ENCODE peak calls at places on chromosomes 5 and 9, in ten cellular contexts. B, I, E, C, P, S, L, M, H and V are unnamed samples. For H3K27me3, the result is how much of the 10 kb centered on the place peaks cover.

GRCh38 chr9:93954436-93955355 is at the start of gene BARX1:
- ATAC-seq in B (no peak), I (no peak), E (no peak), C (no peak), P (no peak), S (no peak), L (no peak), M (no peak), H (no peak), V (peak)

GRCh38 chr9:70569070-70569772 is 154.8 kb upstream of the KLF9 start:
- ATAC-seq in B (no peak), I (no peak), E (no peak), C (peak), P (no peak), S (peak), L (no peak), M (no peak), H (no peak), V (no peak)

GRCh38 chr5:10453564-10453963 is 11.9 kb downstream of the ROPN1L start:
- ATAC-seq in B (peak), I (peak), E (no peak), C (peak), P (no peak), S (peak), L (no peak), M (no peak), H (no peak), V (no peak)

GRCh38 chr9:98351370-98351769 is 95.9 kb upstream of the TBC1D2 start:
- ATAC-seq in B (no peak), I (no peak), E (no peak), C (no peak), P (no peak), S (no peak), L (no peak), M (no peak), H (no peak), V (no peak)

GRCh38 chr9:30519756-30520155 is 1864.7 kb upstream of the ACO1 start:
- ATAC-seq in B (no peak), I (no peak), E (no peak), C (no peak), P (no peak), S (no peak), L (no peak), M (no peak), H (no peak), V (no peak)

GRCh38 chr5:55636711-55637110 is 75.4 kb downstream of the SLC38A9 start:
- ATAC-seq in B (no peak), I (peak), E (peak), C (peak), P (peak), S (peak), L (no peak), M (no peak), H (peak), V (peak)

GRCh38 chr5:146338774-146339714 is at the start of gene POU4F3:
- ATAC-seq in B (no peak), I (no peak), E (no peak), C (no peak), P (no peak), S (no peak), L (no peak), M (no peak), H (no peak), V (no peak)

GRCh38 chr9:135671591-135672041 is 8.5 kb downstream of the LCN9 start:
- ATAC-seq in B (peak), I (no peak), E (peak), C (no peak), P (no peak), S (no peak), L (peak), M (no peak), H (no peak), V (no peak)

GRCh38 chr5:125295405-125295872 is 549.0 kb upstream of the ZNF608 start:
- ATAC-seq in B (no peak), I (no peak), E (no peak), C (no peak), P (no peak), S (no peak), L (no peak), M (no peak), H (no peak), V (no peak)

GRCh38 chr9:97473717-97474116 is 27.7 kb upstream of the TMOD1 start:
- ATAC-seq in B (no peak), I (no peak), E (no peak), C (no peak), P (no peak), S (no peak), L (no peak), M (no peak), H (peak), V (no peak)

GRCh38 chr5:151224372-151224771 is 480 bp upstream of the CCDC69 start:
- ATAC-seq in B (no peak), I (no peak), E (no peak), C (no peak), P (no peak), S (no peak), L (no peak), M (peak), H (no peak), V (no peak)

GRCh38 chr5:95725071-95725820 is 5.9 kb upstream of the RHOBTB3 start:
- ATAC-seq in B (no peak), I (no peak), E (no peak), C (no peak), P (no peak), S (no peak), L (peak), M (no peak), H (no peak), V (no peak)

GRCh38 chr9:759983-760715 is 81.3 kb upstream of the DMRT1 start:
- ATAC-seq in B (no peak), I (no peak), E (no peak), C (no peak), P (no peak), S (no peak), L (no peak), M (no peak), H (no peak), V (no peak)

GRCh38 chr9:84393266-84393905 is 52.8 kb upstream of the SLC28A3 start:
- ATAC-seq in B (peak), I (no peak), E (no peak), C (peak), P (no peak), S (no peak), L (peak), M (no peak), H (peak), V (no peak)

GRCh38 chr5:34487202-34487879 is 168.8 kb upstream of the RAI14 start:
- ATAC-seq in B (no peak), I (peak), E (peak), C (peak), P (peak), S (peak), L (no peak), M (no peak), H (peak), V (peak)

GRCh38 chr5:75108515-75108914 is 56.2 kb upstream of the GCNT4 start:
- ATAC-seq in B (no peak), I (no peak), E (no peak), C (no peak), P (no peak), S (no peak), L (no peak), M (no peak), H (no peak), V (no peak)

GRCh38 chr9:132162764-132163456 is 1.1 kb downstream of the NTNG2 start:
- ATAC-seq in B (no peak), I (no peak), E (peak), C (peak), P (no peak), S (no peak), L (no peak), M (no peak), H (no peak), V (no peak)

GRCh38 chr9:75467141-75467540 is 378.8 kb downstream of the OSTF1 start:
- ATAC-seq in B (no peak), I (no peak), E (no peak), C (peak), P (no peak), S (no peak), L (no peak), M (no peak), H (peak), V (peak)

GRCh38 chr5:77186990-77187389 is 23.5 kb upstream of the PDE8B start:
- ATAC-seq in B (no peak), I (peak), E (peak), C (no peak), P (peak), S (no peak), L (no peak), M (no peak), H (no peak), V (no peak)

GRCh38 chr9:99431103-99431502 is 209.0 kb downstream of the SEC61B start:
- ATAC-seq in B (no peak), I (no peak), E (no peak), C (no peak), P (no peak), S (no peak), L (no peak), M (no peak), H (no peak), V (no peak)

GRCh38 chr5:14783689-14784088 is 87.9 kb downstream of the ANKH start:
- ATAC-seq in B (no peak), I (no peak), E (no peak), C (no peak), P (no peak), S (no peak), L (no peak), M (peak), H (no peak), V (no peak)

GRCh38 chr9:123369296-123369695 is 13.3 kb downstream of the CRB2 start:
- ATAC-seq in B (no peak), I (no peak), E (no peak), C (no peak), P (no peak), S (no peak), L (no peak), M (no peak), H (no peak), V (no peak)

GRCh38 chr5:110055301-110055700 is 365.6 kb downstream of the MAN2A1 start:
- ATAC-seq in B (no peak), I (no peak), E (no peak), C (no peak), P (no peak), S (no peak), L (no peak), M (no peak), H (no peak), V (no peak)

GRCh38 chr5:126403871-126404270 is 19.3 kb upstream of the GRAMD2B start:
- ATAC-seq in B (no peak), I (no peak), E (no peak), C (no peak), P (no peak), S (peak), L (no peak), M (no peak), H (no peak), V (no peak)

GRCh38 chr9:69086769-69087168 is 51.2 kb downstream of the FXN start:
- ATAC-seq in B (no peak), I (peak), E (peak), C (no peak), P (peak), S (no peak), L (no peak), M (no peak), H (no peak), V (no peak)

GRCh38 chr9:72207278-72207677 is 58.0 kb downstream of the GDA start:
- ATAC-seq in B (no peak), I (no peak), E (no peak), C (no peak), P (no peak), S (no peak), L (no peak), M (peak), H (no peak), V (no peak)

GRCh38 chr9:72213906-72214305 is 64.7 kb downstream of the GDA start:
- ATAC-seq in B (no peak), I (no peak), E (peak), C (no peak), P (peak), S (no peak), L (no peak), M (no peak), H (no peak), V (no peak)

GRCh38 chr9:72205513-72205912 is 56.3 kb downstream of the GDA start:
- ATAC-seq in B (no peak), I (peak), E (no peak), C (no peak), P (peak), S (no peak), L (no peak), M (peak), H (peak), V (no peak)

GRCh38 chr9:72210522-72210921 is 61.3 kb downstream of the GDA start:
- ATAC-seq in B (no peak), I (no peak), E (no peak), C (no peak), P (no peak), S (no peak), L (no peak), M (peak), H (no peak), V (no peak)

GRCh38 chr9:72211047-72211446 is 61.8 kb downstream of the GDA start:
- ATAC-seq in B (no peak), I (no peak), E (no peak), C (no peak), P (no peak), S (no peak), L (no peak), M (peak), H (no peak), V (no peak)
- TF ChIP-seq POLR2A in B (no peak), I (no peak), E (no peak), C (no peak), P (no peak), S (no peak), L (no peak), M (no peak), H (no peak), V (no peak)

DNA sequence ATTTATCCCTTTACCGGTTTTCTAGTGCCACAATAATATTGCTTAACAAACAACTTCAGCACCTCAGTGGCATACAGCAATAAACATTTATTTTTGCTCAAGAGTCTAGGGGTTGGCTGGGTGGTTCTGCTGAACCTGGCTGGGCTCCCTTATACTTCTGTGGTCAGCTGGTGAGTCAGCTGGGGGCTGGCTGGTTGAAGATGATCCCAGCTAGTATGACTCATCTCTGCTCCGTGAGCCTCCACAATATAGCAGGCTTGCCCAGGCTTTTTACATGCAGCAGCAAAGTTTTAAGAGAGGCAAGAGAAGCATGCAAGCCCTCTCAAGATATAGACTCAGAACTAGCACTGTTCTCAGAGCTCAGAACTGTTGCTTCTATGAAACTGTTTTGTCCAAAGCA is 523.5 kb upstream of the CLINT1 start:
- ATAC-seq in B (peak), I (peak), E (peak), C (peak), P (peak), S (peak), L (no peak), M (peak), H (peak), V (peak)
- H3K4me3 ChIP-seq in B (no peak), I (no peak), E (no peak), C (no peak), P (no peak), S (no peak), L (no peak), M (no peak), H (no peak), V (no peak)

DNA sequence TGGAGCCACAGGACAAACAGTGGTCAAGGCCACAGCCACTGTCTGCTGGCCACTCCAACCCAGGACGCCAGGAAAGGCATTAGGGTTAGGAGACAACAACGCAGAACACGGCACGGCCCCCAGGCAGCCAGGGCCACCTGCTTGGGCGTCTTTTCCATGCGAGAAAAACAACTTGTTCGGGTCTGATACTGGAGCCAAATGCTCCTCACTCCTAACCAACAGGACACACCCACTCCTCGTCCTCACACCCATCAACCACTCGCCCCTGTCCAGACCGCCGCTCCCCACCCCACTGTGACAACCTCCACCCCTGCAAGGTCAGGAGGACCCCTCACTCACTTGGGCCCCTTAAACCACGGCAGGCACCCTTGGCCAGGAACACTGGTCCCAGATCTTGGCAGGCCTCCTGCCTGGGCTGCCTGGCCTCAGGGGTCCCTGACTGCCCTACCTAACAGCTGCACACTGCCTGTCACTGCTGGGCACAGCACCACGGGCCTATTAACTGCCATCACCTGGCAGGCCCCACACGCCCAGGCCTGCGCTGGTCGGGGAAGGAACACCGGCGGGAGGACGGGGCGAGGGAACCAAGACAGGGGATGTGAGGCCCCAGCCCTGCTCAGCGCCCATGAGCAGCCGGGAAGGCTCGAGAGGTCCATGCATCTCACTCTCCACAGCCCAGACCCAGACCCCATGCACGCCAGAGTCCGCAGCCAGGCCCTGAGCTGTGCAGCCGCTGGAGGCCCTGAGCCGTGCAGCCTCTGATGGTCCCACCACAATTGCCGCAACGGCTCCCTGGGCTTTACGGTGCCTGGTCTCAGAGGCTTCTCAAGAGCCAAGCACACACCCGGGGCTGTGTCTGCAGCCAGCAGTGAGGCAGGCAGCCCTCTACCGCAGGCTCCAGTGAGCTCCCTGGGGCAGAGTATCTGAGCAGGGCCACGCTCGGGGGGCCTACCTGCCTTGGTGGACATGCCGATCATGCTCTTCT is 13.8 kb downstream of the CLPTM1L start:
- ATAC-seq in B (no peak), I (no peak), E (peak), C (peak), P (peak), S (no peak), L (peak), M (peak), H (peak), V (no peak)
- H3K27me3 ChIP-seq in B (under half), I (under half), E (under half), C (under half), P (under half), S (under half), L (under half), M (under half), H (under half), V (under half)

DNA sequence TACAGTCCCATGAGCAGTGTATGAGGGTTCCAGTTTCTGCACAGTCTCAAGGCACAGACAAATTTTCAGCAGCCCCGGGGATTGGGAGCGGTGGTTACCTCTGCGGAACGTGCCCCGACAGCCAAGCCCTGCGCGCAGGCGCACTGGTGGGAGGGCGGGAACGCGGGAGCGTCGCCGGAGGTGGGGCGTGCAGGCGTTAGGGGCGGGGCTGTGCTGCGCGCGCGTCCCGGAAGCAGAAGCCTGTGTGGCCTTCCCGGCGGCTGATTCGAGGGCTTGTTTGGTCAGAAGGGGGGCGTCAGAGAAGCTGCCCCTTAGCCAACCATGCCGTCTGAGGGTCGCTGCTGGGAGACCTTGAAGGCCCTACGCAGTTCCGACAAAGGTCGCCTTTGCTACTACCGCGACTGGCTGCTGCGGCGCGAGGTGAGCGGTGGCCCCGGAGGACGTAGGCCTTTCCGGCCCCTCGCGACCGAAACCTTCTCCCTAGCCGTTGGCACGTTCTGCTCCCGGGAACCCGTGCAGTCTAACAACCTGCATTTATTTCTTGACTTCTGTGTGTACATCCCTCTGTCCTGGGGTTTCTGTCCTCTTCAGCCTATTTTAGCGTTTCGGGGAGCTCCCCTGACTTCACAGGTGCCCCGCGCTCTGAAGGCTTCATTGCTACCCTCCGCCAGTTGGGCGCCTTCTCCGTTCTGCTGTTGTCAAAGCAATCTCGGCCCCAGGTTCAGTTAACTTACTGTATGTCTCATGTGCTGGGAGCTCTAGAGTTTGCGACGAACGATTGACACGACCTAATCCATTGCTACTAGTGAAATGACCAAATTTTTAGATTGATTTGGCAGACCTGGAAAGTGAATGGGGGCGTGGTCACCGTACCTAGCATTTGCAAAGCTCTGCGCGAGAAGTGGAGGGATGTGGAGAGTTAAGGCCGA is at the start of gene GLE1:
- ATAC-seq in B (peak), I (peak), E (peak), C (peak), P (peak), S (peak), L (peak), M (peak), H (peak), V (peak)
- TF ChIP-seq POLR2A in B (peak), I (peak), E (peak), C (peak), P (peak), S (peak), L (peak), M (peak), H (peak), V (peak)

GRCh38 chr9:121373401-121373769 is 3.3 kb upstream of the STOM start:
- ATAC-seq in B (no peak), I (no peak), E (no peak), C (no peak), P (no peak), S (no peak), L (no peak), M (no peak), H (no peak), V (no peak)
- H3K4me3 ChIP-seq in B (no peak), I (no peak), E (no peak), C (no peak), P (no peak), S (no peak), L (no peak), M (no peak), H (no peak), V (no peak)